ENCODE peak calls at places on chromosomes 11 and 22, in eight cellular contexts. F is neural progenitor cell; U is IMR-90; Z is CD8-positive, alpha-beta memory T cell; V is cardiac muscle cell; L is PC-3; W is neuronal stem cell; H is kidney. E is an unnamed sample.

GRCh38 chr11:68839953-68840641 is 1.6 kb downstream of the CPT1A start:
- DNase-seq in F (peak; percentile 18), U (peak; percentile 20), Z (no peak), V (peak; percentile 36), L (peak; percentile 53), W (no peak), H (no peak), E (no peak)

GRCh38 chr22:27133951-27134664 is 476.7 kb downstream of the MIAT start:
- DNase-seq in F (no peak), U (peak; percentile 86), Z (no peak), V (peak; percentile 87), L (peak; percentile 43), W (no peak), H (no peak), E (peak; percentile 95)

GRCh38 chr11:78318321-78318720 is 99.3 kb downstream of the GAB2 start:
- DNase-seq in F (no peak), U (no peak), Z (no peak), V (peak; percentile 38), L (no peak), W (no peak), H (no peak), E (no peak)

GRCh38 chr11:115905331-115905730 is 401.1 kb upstream of the CADM1 start:
- DNase-seq in F (no peak), U (peak; percentile 67), Z (no peak), V (no peak), L (no peak), W (no peak), H (no peak), E (no peak)

GRCh38 chr11:128772814-128773213 is 78.9 kb downstream of the FLI1 start:
- DNase-seq in F (no peak), U (no peak), Z (peak; percentile 52), V (no peak), L (no peak), W (no peak), H (peak; percentile 92), E (no peak)

GRCh38 chr22:24087071-24087795 is 76.1 kb downstream of the CABIN1 start:
- DNase-seq in F (no peak), U (no peak), Z (no peak), V (no peak), L (no peak), W (no peak), H (peak; percentile 40), E (peak; percentile 3)

GRCh38 chr11:97732011-97732632 is 1288.6 kb upstream of the CNTN5 start:
- DNase-seq in F (no peak), U (no peak), Z (no peak), V (no peak), L (no peak), W (no peak), H (no peak), E (no peak)

GRCh38 chr11:45754261-45754709 is 50.7 kb upstream of the SLC35C1 start:
- DNase-seq in F (no peak), U (peak; percentile 2), Z (no peak), V (peak; percentile 61), L (no peak), W (no peak), H (no peak), E (peak; percentile 24)

GRCh38 chr11:132187814-132188213 is 817.4 kb downstream of the NTM start:
- DNase-seq in F (no peak), U (peak; percentile 75), Z (no peak), V (peak; percentile 2), L (no peak), W (no peak), H (no peak), E (no peak)

GRCh38 chr22:31651667-31652066 is 10.3 kb downstream of the PISD start:
- DNase-seq in F (no peak), U (no peak), Z (no peak), V (no peak), L (no peak), W (no peak), H (no peak), E (no peak)
- H3K4me1 ChIP-seq in F (no peaks in the 10 kb centered on the region), U (peaks cover 21% of the 10 kb centered on the region), Z (no peaks in the 10 kb centered on the region), V (no peaks in the 10 kb centered on the region), L (peaks cover 31% of the 10 kb centered on the region), W (no peaks in the 10 kb centered on the region), H (peaks cover 5% of the 10 kb centered on the region), E (peaks cover 19% of the 10 kb centered on the region)

GRCh38 chr22:43666511-43666910 is 145.6 kb downstream of the EFCAB6 start:
- DNase-seq in F (no peak), U (no peak), Z (no peak), V (peak; percentile 12), L (no peak), W (no peak), H (no peak), E (no peak)

GRCh38 chr22:43667658-43668057 is 144.4 kb downstream of the EFCAB6 start:
- DNase-seq in F (no peak), U (no peak), Z (no peak), V (no peak), L (no peak), W (no peak), H (no peak), E (no peak)

GRCh38 chr22:43669190-43669589 is 142.9 kb downstream of the EFCAB6 start:
- DNase-seq in F (no peak), U (no peak), Z (no peak), V (no peak), L (no peak), W (no peak), H (no peak), E (no peak)

GRCh38 chr22:43670545-43670944 is 141.6 kb downstream of the EFCAB6 start:
- DNase-seq in F (no peak), U (no peak), Z (no peak), V (no peak), L (no peak), W (no peak), H (no peak), E (no peak)
- H3K4me1 ChIP-seq in F (no peaks in the 10 kb centered on the region), U (no peaks in the 10 kb centered on the region), Z (no peaks in the 10 kb centered on the region), V (no peaks in the 10 kb centered on the region), L (no peaks in the 10 kb centered on the region), W (peaks cover 2% of the 10 kb centered on the region), H (no peaks in the 10 kb centered on the region), E (no peaks in the 10 kb centered on the region)

GRCh38 chr11:65777241-65777640 is 3.5 kb downstream of the AP5B1 start:
- DNase-seq in F (no peak), U (no peak), Z (no peak), V (no peak), L (no peak), W (no peak), H (no peak), E (no peak)

GRCh38 chr11:65776710-65777141 is 4.0 kb downstream of the AP5B1 start:
- DNase-seq in F (no peak), U (no peak), Z (no peak), V (no peak), L (no peak), W (no peak), H (no peak), E (no peak)

GRCh38 chr11:65777821-65778361 is 2.9 kb downstream of the AP5B1 start:
- DNase-seq in F (no peak), U (no peak), Z (no peak), V (no peak), L (no peak), W (no peak), H (peak; percentile 71), E (no peak)

GRCh38 chr11:65774525-65775306 is 6.1 kb downstream of the AP5B1 start:
- DNase-seq in F (no peak), U (no peak), Z (no peak), V (no peak), L (no peak), W (no peak), H (no peak), E (no peak)

GRCh38 chr11:65776196-65776595 is 4.6 kb downstream of the AP5B1 start:
- DNase-seq in F (no peak), U (peak; percentile 8), Z (no peak), V (peak; percentile 75), L (no peak), W (no peak), H (no peak), E (no peak)
- H3K4me1 ChIP-seq in F (no peaks in the 10 kb centered on the region), U (peaks cover 3% of the 10 kb centered on the region), Z (peaks cover 8% of the 10 kb centered on the region), V (no peaks in the 10 kb centered on the region), L (peaks cover 18% of the 10 kb centered on the region), W (peaks cover 4% of the 10 kb centered on the region), H (peaks cover 22% of the 10 kb centered on the region), E (peaks cover 5% of the 10 kb centered on the region)

DNA sequence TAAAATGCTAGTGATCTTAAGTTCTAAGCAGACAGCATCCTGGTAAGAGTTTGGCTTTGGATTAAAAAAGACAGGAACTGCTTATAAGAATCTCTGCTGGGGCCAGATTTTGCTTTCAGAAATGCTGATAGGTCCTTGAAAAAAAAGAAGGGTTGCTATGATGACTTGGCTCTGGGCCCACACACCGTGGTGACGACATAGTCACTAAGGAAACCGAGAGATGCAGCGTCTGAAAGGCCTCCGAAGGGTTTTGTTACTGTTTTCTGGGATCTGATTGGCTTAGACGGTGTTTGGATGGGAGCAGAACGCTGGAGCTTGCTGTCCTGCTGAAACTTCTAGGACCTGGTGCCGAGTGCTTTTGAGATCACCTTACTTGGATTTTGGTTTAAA is 8.4 kb downstream of the FAM118A start:
- DNase-seq in F (peak; percentile 75), U (peak; percentile 97), Z (peak; percentile 96), V (peak; percentile 97), L (no peak), W (no peak), H (peak; percentile 87), E (no peak)
- H3K4me1 ChIP-seq in F (peaks cover 24% of the 10 kb centered on the region), U (peaks cover 22% of the 10 kb centered on the region), Z (peaks cover 59% of the 10 kb centered on the region), V (peaks cover 57% of the 10 kb centered on the region), L (no peaks in the 10 kb centered on the region), W (peaks cover 8% of the 10 kb centered on the region), H (peaks cover 2% of the 10 kb centered on the region), E (no peaks in the 10 kb centered on the region)

GRCh38 chr11:62497132-62497915 is 49.3 kb downstream of the AHNAK start:
- DNase-seq in F (peak; percentile 74), U (peak; percentile 81), Z (no peak), V (peak; percentile 74), L (peak; percentile 87), W (no peak), H (no peak), E (peak; percentile 90)
- H3K4me1 ChIP-seq in F (peaks cover 22% of the 10 kb centered on the region), U (peaks cover 14% of the 10 kb centered on the region), Z (no peaks in the 10 kb centered on the region), V (peaks cover 8% of the 10 kb centered on the region), L (peaks cover 34% of the 10 kb centered on the region), W (peaks cover 11% of the 10 kb centered on the region), H (peaks cover 14% of the 10 kb centered on the region), E (peaks cover 16% of the 10 kb centered on the region)

DNA sequence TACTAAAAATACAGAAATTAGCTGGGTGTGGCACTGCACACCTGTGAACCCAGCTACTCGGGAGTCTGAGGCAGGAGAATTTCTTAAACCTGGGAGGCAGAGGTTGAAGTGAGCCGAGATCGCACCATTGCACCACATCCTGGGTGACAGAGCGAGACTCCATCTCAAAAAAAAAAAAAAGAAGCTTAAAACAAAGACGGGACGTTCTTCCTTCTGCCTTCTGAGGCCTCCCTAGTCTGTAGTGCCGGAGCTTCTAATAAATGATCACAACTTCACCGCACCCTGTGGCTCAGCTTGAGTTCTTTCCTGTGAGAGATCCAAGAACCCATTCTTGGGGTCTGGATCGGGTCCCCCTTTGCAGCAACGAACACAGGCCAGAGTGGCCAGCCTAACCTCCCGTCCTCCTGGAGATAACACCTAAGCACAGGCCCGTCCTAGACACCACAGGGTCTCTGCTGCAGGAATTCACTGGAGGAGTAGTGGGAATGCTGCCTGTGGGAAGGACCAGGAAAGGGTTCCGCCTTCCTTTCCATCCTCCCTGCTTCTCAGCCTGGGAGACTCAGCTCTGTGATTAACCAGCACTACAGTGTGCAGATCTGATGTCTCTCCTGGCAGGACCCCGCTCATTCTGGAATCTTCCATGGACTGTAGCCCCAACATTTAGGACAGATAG is 2.2 kb upstream of the APOBEC3H start:
- DNase-seq in F (no peak), U (no peak), Z (peak; percentile 47), V (no peak), L (no peak), W (no peak), H (no peak), E (no peak)
- H3K4me1 ChIP-seq in F (peaks cover 26% of the 10 kb centered on the region), U (peaks cover 4% of the 10 kb centered on the region), Z (peaks cover 96% of the 10 kb centered on the region), V (peaks cover 11% of the 10 kb centered on the region), L (peaks cover 42% of the 10 kb centered on the region), W (peaks cover 19% of the 10 kb centered on the region), H (peaks cover 4% of the 10 kb centered on the region), E (peaks cover 27% of the 10 kb centered on the region)